ENCODE peak calls at places on chromosome 20, in four cellular contexts. O is IMR-90, D is neuronal stem cell, Q is H1. Y is an unnamed sample.

GRCh38 chr20:438581-439469 is 23.5 kb downstream of the TBC1D20 start:
- DNase-seq in O (no peak), D (no peak), Q (no peak), Y (no peak)

GRCh38 chr20:50516180-50516934 is 6.2 kb downstream of the PTPN1 start:
- DNase-seq in O (no peak), D (no peak), Q (no peak), Y (no peak)

GRCh38 chr20:62161347-62161746 is 17.8 kb downstream of the SS18L1 start:
- DNase-seq in O (peak; percentile 65), D (no peak), Q (no peak), Y (no peak)

GRCh38 chr20:54103067-54103761 is 32.8 kb upstream of the BCAS1 start:
- DNase-seq in O (peak; percentile 64), D (peak; percentile 47), Q (peak; percentile 41), Y (peak; percentile 91)

GRCh38 chr20:38629979-38630378 is 28.4 kb downstream of the ARHGAP40 start:
- DNase-seq in O (no peak), D (no peak), Q (no peak), Y (no peak)

GRCh38 chr20:56400001-56400640 is 7.7 kb downstream of the CSTF1 start:
- DNase-seq in O (peak; percentile 84), D (peak; percentile 52), Q (no peak), Y (peak; percentile 55)

GRCh38 chr20:35963878-35964277 is 4.5 kb upstream of the CNBD2 start:
- DNase-seq in O (no peak), D (no peak), Q (no peak), Y (no peak)

GRCh38 chr20:46635514-46636091 is 15.7 kb downstream of the SLC13A3 start:
- DNase-seq in O (no peak), D (no peak), Q (no peak), Y (peak; percentile 83)

GRCh38 chr20:8427419-8428065 is 295.5 kb downstream of the PLCB1 start:
- DNase-seq in O (peak; percentile 17), D (no peak), Q (no peak), Y (no peak)

GRCh38 chr20:35821807-35822242 is 50.0 kb downstream of the PHF20 start:
- DNase-seq in O (peak; percentile 79), D (no peak), Q (no peak), Y (peak; percentile 89)

GRCh38 chr20:40694246-40694645 is 5.2 kb upstream of the MAFB start:
- DNase-seq in O (no peak), D (no peak), Q (no peak), Y (no peak)

GRCh38 chr20:36104244-36104643 is 50.3 kb upstream of the EPB41L1 start:
- DNase-seq in O (no peak), D (no peak), Q (no peak), Y (no peak)

GRCh38 chr20:32727663-32728062 is 15.6 kb downstream of the COMMD7 start:
- DNase-seq in O (peak; percentile 93), D (no peak), Q (no peak), Y (no peak)

GRCh38 chr20:15336011-15336410 is 998.6 kb upstream of the FLRT3 start:
- DNase-seq in O (no peak), D (no peak), Q (no peak), Y (no peak)

GRCh38 chr20:34334654-34335407 is 28.2 kb upstream of the ITCH start:
- DNase-seq in O (no peak), D (no peak), Q (no peak), Y (no peak)

GRCh38 chr20:44720994-44721784 is 6.0 kb downstream of the CCN5 start:
- DNase-seq in O (peak; percentile 77), D (no peak), Q (no peak), Y (no peak)

GRCh38 chr20:21395666-21396044 is 1.7 kb downstream of the NKX2-4 start:
- DNase-seq in O (no peak), D (no peak), Q (no peak), Y (no peak)

GRCh38 chr20:6164421-6165341 is 41.9 kb upstream of the FERMT1 start:
- DNase-seq in O (no peak), D (no peak), Q (no peak), Y (peak; percentile 22)

GRCh38 chr20:44714701-44715494 is at the start of gene CCN5:
- DNase-seq in O (peak; percentile 64), D (no peak), Q (no peak), Y (no peak)

GRCh38 chr20:61731363-61732181 is 334.1 kb downstream of the TAF4 start:
- DNase-seq in O (peak; percentile 72), D (no peak), Q (no peak), Y (no peak)

GRCh38 chr20:17990278-17990972 is 21.6 kb downstream of the MGME1 start:
- DNase-seq in O (peak; percentile 58), D (no peak), Q (no peak), Y (peak; percentile 98)

GRCh38 chr20:18421608-18422007 is 45.2 kb downstream of the DZANK1 start:
- DNase-seq in O (no peak), D (no peak), Q (no peak), Y (no peak)

GRCh38 chr20:23214903-23215302 is 128.8 kb upstream of the CD93 start:
- DNase-seq in O (peak; percentile 55), D (no peak), Q (no peak), Y (no peak)

GRCh38 chr20:23212482-23212881 is 126.4 kb upstream of the CD93 start:
- DNase-seq in O (no peak), D (no peak), Q (no peak), Y (no peak)

GRCh38 chr20:23215596-23215995 is 129.5 kb upstream of the CD93 start:
- DNase-seq in O (no peak), D (no peak), Q (no peak), Y (no peak)

GRCh38 chr20:23211164-23211563 is 125.0 kb upstream of the CD93 start:
- DNase-seq in O (no peak), D (no peak), Q (no peak), Y (no peak)

DNA sequence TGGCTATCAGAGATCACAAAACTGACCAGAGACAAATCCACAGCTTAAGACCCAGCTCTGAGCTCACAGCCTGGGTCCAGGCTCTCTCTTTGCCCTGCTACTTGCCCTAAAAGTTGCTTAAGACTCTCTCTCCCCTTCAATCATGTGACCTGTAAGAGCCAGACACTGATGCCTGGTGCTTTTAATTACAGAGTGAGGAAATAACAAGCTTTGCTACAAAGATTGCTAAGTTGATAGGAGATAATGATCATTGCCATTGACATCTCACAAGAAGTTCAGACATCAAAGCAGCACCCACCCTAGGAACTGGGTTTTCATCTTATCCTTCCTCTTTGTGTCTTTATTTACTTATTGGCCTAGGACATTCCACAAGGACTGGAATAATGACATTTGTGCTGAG is 125.9 kb upstream of the CD93 start:
- DNase-seq in O (no peak), D (no peak), Q (no peak), Y (no peak)
- H3K9me3 ChIP-seq in O (no peaks in the 10 kb centered on the region), D (no peaks in the 10 kb centered on the region), Q (no peaks in the 10 kb centered on the region), Y (no peaks in the 10 kb centered on the region)

DNA sequence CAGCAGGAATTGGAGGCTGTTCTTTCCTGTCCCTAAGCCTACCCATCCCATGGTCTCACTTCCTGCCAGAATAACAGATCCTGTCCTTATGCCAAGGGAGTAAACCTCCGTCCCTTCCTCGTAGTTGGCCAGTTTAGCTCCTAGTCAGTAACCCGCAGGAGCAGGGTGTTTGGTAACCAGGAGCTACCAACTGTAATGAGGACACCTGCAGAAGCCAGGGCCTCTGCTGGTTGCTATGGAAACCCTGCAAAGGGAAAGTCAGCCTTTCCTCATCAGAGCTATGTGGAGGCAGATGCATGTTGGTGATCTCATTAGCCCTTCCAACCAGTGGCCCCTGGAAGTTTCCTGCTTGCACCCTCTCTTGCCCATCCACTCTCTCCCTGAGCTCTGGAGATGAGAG is 368.2 kb upstream of the SULF2 start:
- DNase-seq in O (no peak), D (no peak), Q (no peak), Y (peak; percentile 98)
- H4K91ac ChIP-seq in O (no peak overlapping the region), D (no peak overlapping the region), Q (no peak overlapping the region), Y (no peak overlapping the region)

DNA sequence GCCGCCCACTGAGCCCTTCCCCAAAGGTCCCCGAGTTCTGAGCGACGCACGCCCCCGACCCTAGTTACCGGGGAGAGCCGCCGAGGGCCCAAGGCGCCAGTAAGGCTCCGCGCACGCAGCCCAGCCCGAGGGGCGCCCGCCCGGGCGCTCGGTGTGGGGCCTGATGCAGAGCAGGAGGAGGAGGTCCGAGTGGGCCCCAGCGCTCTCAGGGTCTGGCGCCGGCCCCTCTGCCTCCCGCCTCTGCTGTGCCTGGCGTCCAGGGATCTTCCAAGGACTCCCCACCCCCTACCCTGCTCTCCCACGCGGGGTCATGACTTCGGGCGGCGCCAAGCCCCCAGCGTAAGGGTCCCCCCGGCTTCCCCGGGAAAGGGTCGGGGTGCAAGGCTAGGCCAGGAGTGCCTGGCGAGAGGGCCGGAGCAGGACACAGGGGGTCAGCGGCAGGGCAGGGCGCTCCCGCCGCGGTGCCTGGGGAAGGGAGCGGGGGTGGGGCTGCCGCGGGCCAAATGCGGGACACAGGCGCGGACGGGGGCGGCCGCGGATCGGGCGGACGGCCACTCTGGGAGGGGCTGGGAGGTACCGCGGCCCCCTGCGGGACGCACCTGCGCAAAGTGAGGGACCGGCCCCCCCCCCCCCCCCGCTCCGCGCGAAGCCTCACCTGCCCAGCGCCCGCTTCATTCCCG is 637 bp downstream of the ABHD12 start:
- DNase-seq in O (no peak), D (peak; percentile 56), Q (no peak), Y (peak; percentile 31)
- H3K14ac ChIP-seq in O (peak overlapping the region; percentile 77), D (peak overlapping the region; percentile 89), Q (no peak overlapping the region), Y (peak overlapping the region; percentile 93)

GRCh38 chr20:31237763-31238162 is 19.7 kb upstream of the DEFB115 start:
- DNase-seq in O (no peak), D (no peak), Q (no peak), Y (no peak)
- H3K9me3 ChIP-seq in O (peaks cover 25% of the 10 kb centered on the region), D (peaks cover 35% of the 10 kb centered on the region), Q (peaks cover 35% of the 10 kb centered on the region), Y (no peaks in the 10 kb centered on the region)

GRCh38 chr20:2800590-2801458 is at the start of gene CPXM1:
- DNase-seq in O (no peak), D (peak; percentile 66), Q (no peak), Y (no peak)

GRCh38 chr20:2801459-2801728 is 967 bp upstream of the CPXM1 start:
- DNase-seq in O (no peak), D (no peak), Q (no peak), Y (no peak)

GRCh38 chr20:2798814-2799213 is 1.6 kb downstream of the CPXM1 start:
- DNase-seq in O (peak; percentile 10), D (no peak), Q (no peak), Y (no peak)

GRCh38 chr20:2799271-2799670 is 1.2 kb downstream of the CPXM1 start:
- DNase-seq in O (no peak), D (no peak), Q (no peak), Y (no peak)

GRCh38 chr20:2799688-2800589 is 488 bp downstream of the CPXM1 start:
- DNase-seq in O (peak; percentile 7), D (no peak), Q (no peak), Y (no peak)
- H4K91ac ChIP-seq in O (no peak overlapping the region), D (peak overlapping the region; percentile 87), Q (peak overlapping the region; percentile 100), Y (no peak overlapping the region)

GRCh38 chr20:63741354-63741675 is 1.7 kb downstream of the SLC2A4RG start:
- DNase-seq in O (no peak), D (no peak), Q (no peak), Y (no peak)

GRCh38 chr20:63739129-63740069 is at the start of gene SLC2A4RG:
- DNase-seq in O (peak; percentile 62), D (peak; percentile 79), Q (no peak), Y (peak; percentile 68)

GRCh38 chr20:63741676-63742380 is 2.3 kb downstream of the SLC2A4RG start:
- DNase-seq in O (no peak), D (no peak), Q (no peak), Y (no peak)

GRCh38 chr20:63740070-63740500 is 509 bp downstream of the SLC2A4RG start:
- DNase-seq in O (peak; percentile 7), D (peak; percentile 59), Q (no peak), Y (peak; percentile 29)

GRCh38 chr20:63740501-63741353 is 1.2 kb downstream of the SLC2A4RG start:
- DNase-seq in O (peak; percentile 86), D (peak; percentile 75), Q (no peak), Y (peak; percentile 71)
- H3K14ac ChIP-seq in O (peak overlapping the region; percentile 93), D (no peak overlapping the region), Q (no peak overlapping the region), Y (peak overlapping the region; percentile 89)

GRCh38 chr20:58619847-58620431 is 31.1 kb upstream of the STX16 start:
- DNase-seq in O (no peak), D (no peak), Q (peak; percentile 50), Y (no peak)
- H3K9me3 ChIP-seq in O (no peaks in the 10 kb centered on the region), D (peaks cover 13% of the 10 kb centered on the region), Q (peaks cover 18% of the 10 kb centered on the region), Y (peaks cover 18% of the 10 kb centered on the region)

Y was measured in trophoblast cell.